ENCODE peak calls at places on chromosomes 3 and 15, in seven cellular contexts. A, F, Z, S, D, U and G are unnamed samples.

GRCh38 chr3:58492385-58492970 is 582 bp downstream of the KCTD6 start:
- DNase-seq in A (no peak), F (peak; percentile 33), Z (no peak), S (peak; percentile 33), D (peak; percentile 36), U (peak; percentile 19), G (peak; percentile 20)

GRCh38 chr3:14902719-14903118 is 44.7 kb upstream of the NR2C2 start:
- DNase-seq in A (no peak), F (no peak), Z (no peak), S (no peak), D (peak; percentile 47), U (no peak), G (no peak)

GRCh38 chr15:66595937-66596545 is 30.2 kb upstream of the LCTL start:
- DNase-seq in A (no peak), F (no peak), Z (no peak), S (peak; percentile 48), D (no peak), U (peak; percentile 62), G (no peak)

GRCh38 chr3:136626448-136626847 is 125.7 kb downstream of the STAG1 start:
- DNase-seq in A (peak; percentile 4), F (no peak), Z (no peak), S (no peak), D (no peak), U (peak; percentile 32), G (no peak)

GRCh38 chr3:189909139-189909538 is 211.6 kb downstream of the P3H2 start:
- DNase-seq in A (no peak), F (no peak), Z (peak; percentile 59), S (no peak), D (no peak), U (no peak), G (no peak)

GRCh38 chr3:184565421-184566211 is 4.0 kb downstream of the EPHB3 start:
- DNase-seq in A (peak; percentile 86), F (no peak), Z (peak; percentile 95), S (peak; percentile 94), D (peak; percentile 91), U (peak; percentile 97), G (no peak)

GRCh38 chr3:194313642-194314430 is 37.3 kb downstream of the CPN2 start:
- DNase-seq in A (no peak), F (peak; percentile 27), Z (no peak), S (peak; percentile 14), D (peak; percentile 49), U (peak; percentile 12), G (no peak)

GRCh38 chr15:48031466-48031865 is 89.3 kb upstream of the SLC24A5 start:
- DNase-seq in A (no peak), F (no peak), Z (no peak), S (no peak), D (no peak), U (no peak), G (no peak)

GRCh38 chr15:65494066-65494465 is 23.4 kb downstream of the DPP8 start:
- DNase-seq in A (no peak), F (no peak), Z (no peak), S (no peak), D (no peak), U (no peak), G (no peak)

GRCh38 chr15:57086857-57087427 is 168.5 kb downstream of the TCF12 start:
- DNase-seq in A (no peak), F (no peak), Z (no peak), S (no peak), D (no peak), U (no peak), G (no peak)

GRCh38 chr15:70186152-70186551 is 88.4 kb upstream of the TLE3 start:
- DNase-seq in A (no peak), F (peak; percentile 69), Z (no peak), S (no peak), D (no peak), U (no peak), G (no peak)

GRCh38 chr15:74615313-74616019 is at the start of gene CLK3:
- DNase-seq in A (peak; percentile 98), F (peak; percentile 98), Z (peak; percentile 95), S (peak; percentile 98), D (peak; percentile 97), U (peak; percentile 95), G (peak; percentile 98)

GRCh38 chr3:58135712-58136543 is 74.8 kb downstream of the DNASE1L3 start:
- DNase-seq in A (no peak), F (no peak), Z (no peak), S (no peak), D (no peak), U (peak; percentile 31), G (no peak)

GRCh38 chr15:43127752-43128151 is 5.6 kb upstream of the TMEM62 start:
- DNase-seq in A (peak; percentile 36), F (no peak), Z (no peak), S (no peak), D (no peak), U (peak; percentile 75), G (no peak)

GRCh38 chr15:34014556-34014955 is 24.4 kb downstream of the AVEN start:
- DNase-seq in A (no peak), F (no peak), Z (no peak), S (peak; percentile 4), D (no peak), U (no peak), G (no peak)

GRCh38 chr3:127751163-127751621 is 71.1 kb downstream of the MGLL start:
- DNase-seq in A (no peak), F (no peak), Z (peak; percentile 88), S (peak; percentile 31), D (no peak), U (peak; percentile 56), G (peak; percentile 67)

GRCh38 chr3:179067291-179067690 is 4.3 kb downstream of the ZMAT3 start:
- DNase-seq in A (no peak), F (no peak), Z (no peak), S (no peak), D (no peak), U (no peak), G (no peak)

GRCh38 chr3:170740726-170741591 is 129.0 kb downstream of the RPL22L1 start:
- DNase-seq in A (peak; percentile 57), F (no peak), Z (peak; percentile 73), S (peak; percentile 96), D (peak; percentile 21), U (peak; percentile 93), G (no peak)

GRCh38 chr15:66566963-66567531 is 1.2 kb upstream of the LCTL start:
- DNase-seq in A (peak; percentile 90), F (peak; percentile 75), Z (peak; percentile 45), S (peak; percentile 83), D (peak; percentile 63), U (peak; percentile 70), G (peak; percentile 30)

GRCh38 chr3:30644615-30645014 is 38.2 kb downstream of the TGFBR2 start:
- DNase-seq in A (no peak), F (peak; percentile 54), Z (no peak), S (peak; percentile 81), D (peak; percentile 48), U (peak; percentile 35), G (peak; percentile 43)

GRCh38 chr3:30640856-30641255 is 34.5 kb downstream of the TGFBR2 start:
- DNase-seq in A (no peak), F (peak; percentile 52), Z (no peak), S (no peak), D (no peak), U (no peak), G (no peak)

GRCh38 chr3:30643763-30644462 is 37.5 kb downstream of the TGFBR2 start:
- DNase-seq in A (no peak), F (peak; percentile 38), Z (no peak), S (no peak), D (no peak), U (no peak), G (no peak)

GRCh38 chr3:30641612-30642251 is 35.3 kb downstream of the TGFBR2 start:
- DNase-seq in A (no peak), F (peak; percentile 35), Z (no peak), S (no peak), D (no peak), U (no peak), G (no peak)

GRCh38 chr3:30642715-30643361 is 36.4 kb downstream of the TGFBR2 start:
- DNase-seq in A (no peak), F (peak; percentile 54), Z (no peak), S (no peak), D (no peak), U (no peak), G (no peak)
- H3K4me3 ChIP-seq in A (no peak overlapping the region), F (no peak overlapping the region), Z (no peak overlapping the region), S (no peak overlapping the region), D (no peak overlapping the region), U (no peak overlapping the region), G (no peak overlapping the region)

DNA sequence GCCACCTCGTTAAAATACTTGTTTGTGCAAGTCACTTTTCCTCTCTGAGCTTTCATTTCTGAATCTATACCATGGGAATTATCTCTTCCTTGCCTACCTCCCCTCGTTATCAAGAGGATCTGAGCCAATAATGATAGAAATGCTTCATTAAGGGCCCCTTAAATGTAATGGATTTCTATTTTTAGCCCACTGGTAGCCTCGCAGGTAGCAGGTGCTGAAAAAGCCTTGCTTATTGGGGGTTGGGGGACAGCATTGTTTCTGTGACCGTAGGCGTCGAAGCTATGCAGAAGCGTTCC is 466 bp upstream of the PIAS1 start:
- DNase-seq in A (no peak), F (no peak), Z (no peak), S (no peak), D (no peak), U (no peak), G (no peak)
- TF ChIP-seq CTCF in A (no peak), F (no peak), Z (no peak), S (no peak), D (no peak), U (no peak), G (no peak)

DNA sequence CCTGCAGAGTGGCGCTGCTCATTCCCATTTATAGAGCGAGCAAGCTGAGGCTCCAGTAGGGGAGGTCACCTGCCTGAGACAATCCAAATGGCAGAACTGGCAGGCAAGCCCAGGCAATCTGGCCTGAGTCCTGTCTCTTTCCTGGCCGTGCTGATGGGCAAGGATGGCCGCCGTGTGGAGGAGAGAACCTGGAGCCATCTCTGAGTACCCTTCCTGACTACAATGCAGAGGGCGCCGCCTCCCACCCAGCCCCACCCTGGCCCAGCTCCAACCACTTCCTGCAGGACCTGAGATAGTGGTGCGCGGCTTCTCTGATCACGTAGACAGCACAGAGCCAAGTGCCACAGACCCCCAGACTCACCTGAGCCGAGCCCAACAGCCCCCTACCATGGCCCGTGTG is 7.0 kb downstream of the TLR9 start:
- DNase-seq in A (no peak), F (peak; percentile 47), Z (no peak), S (no peak), D (no peak), U (no peak), G (no peak)
- H3K4me3 ChIP-seq in A (no peak overlapping the region), F (no peak overlapping the region), Z (no peak overlapping the region), S (no peak overlapping the region), D (no peak overlapping the region), U (no peak overlapping the region), G (no peak overlapping the region)

GRCh38 chr3:10956991-10957390 is 35.6 kb upstream of the SLC6A1 start:
- DNase-seq in A (no peak), F (no peak), Z (no peak), S (no peak), D (no peak), U (no peak), G (no peak)

GRCh38 chr3:10955694-10956453 is 36.7 kb upstream of the SLC6A1 start:
- DNase-seq in A (no peak), F (no peak), Z (no peak), S (no peak), D (no peak), U (no peak), G (no peak)

GRCh38 chr3:10957976-10958749 is 34.4 kb upstream of the SLC6A1 start:
- DNase-seq in A (no peak), F (peak; percentile 27), Z (no peak), S (no peak), D (peak; percentile 29), U (peak; percentile 38), G (no peak)

GRCh38 chr3:10954740-10955139 is 37.8 kb upstream of the SLC6A1 start:
- DNase-seq in A (no peak), F (no peak), Z (no peak), S (no peak), D (no peak), U (no peak), G (no peak)

GRCh38 chr3:10956531-10956930 is 36.0 kb upstream of the SLC6A1 start:
- DNase-seq in A (no peak), F (no peak), Z (no peak), S (no peak), D (no peak), U (no peak), G (no peak)
- TF ChIP-seq CTCF in A (no peak), F (no peak), Z (no peak), S (no peak), D (no peak), U (no peak), G (no peak)